ENCODE peak calls at places on chromosomes 11 and 22, in nine cellular contexts. One of them, this sample, is unnamed.

GRCh38 chr11:47551086-47551485 is 1.8 kb downstream of the CELF1 start:
- DNase-seq in psoas muscle: no peak
- DNase-seq in AG09319: no peak
- DNase-seq in heart right ventricle: no peak
- DNase-seq in GM12864: peak
- DNase-seq in brain microvascular endothelial cell: no peak
- DNase-seq in left ventricle myocardium inferior: no peak
- DNase-seq in AG04450: no peak
- DNase-seq in spleen: no peak
- DNase-seq in this sample: no peak

GRCh38 chr11:3086671-3087150 is 29.5 kb upstream of the CARS1 start:
- DNase-seq in psoas muscle: peak
- DNase-seq in AG09319: no peak
- DNase-seq in heart right ventricle: no peak
- DNase-seq in GM12864: no peak
- DNase-seq in brain microvascular endothelial cell: no peak
- DNase-seq in left ventricle myocardium inferior: no peak
- DNase-seq in AG04450: no peak
- DNase-seq in spleen: no peak
- DNase-seq in this sample: no peak

GRCh38 chr22:31081963-31082605 is 966 bp downstream of the SMTN start:
- DNase-seq in psoas muscle: no peak
- DNase-seq in AG09319: no peak
- DNase-seq in heart right ventricle: no peak
- DNase-seq in GM12864: no peak
- DNase-seq in brain microvascular endothelial cell: peak
- DNase-seq in left ventricle myocardium inferior: no peak
- DNase-seq in AG04450: no peak
- DNase-seq in spleen: no peak
- DNase-seq in this sample: no peak

GRCh38 chr11:125055107-125055715 is 7.9 kb upstream of the SLC37A2 start:
- DNase-seq in psoas muscle: no peak
- DNase-seq in AG09319: no peak
- DNase-seq in heart right ventricle: no peak
- DNase-seq in GM12864: no peak
- DNase-seq in brain microvascular endothelial cell: no peak
- DNase-seq in left ventricle myocardium inferior: no peak
- DNase-seq in AG04450: no peak
- DNase-seq in spleen: no peak
- DNase-seq in this sample: no peak

GRCh38 chr11:64566042-64566914 is 24.7 kb upstream of the SLC22A12 start:
- DNase-seq in psoas muscle: no peak
- DNase-seq in AG09319: no peak
- DNase-seq in heart right ventricle: peak
- DNase-seq in GM12864: no peak
- DNase-seq in brain microvascular endothelial cell: peak
- DNase-seq in left ventricle myocardium inferior: no peak
- DNase-seq in AG04450: peak
- DNase-seq in spleen: peak
- DNase-seq in this sample: no peak

GRCh38 chr11:48041877-48042698 is 61.7 kb downstream of the PTPRJ start:
- DNase-seq in psoas muscle: no peak
- DNase-seq in AG09319: no peak
- DNase-seq in heart right ventricle: no peak
- DNase-seq in GM12864: no peak
- DNase-seq in brain microvascular endothelial cell: no peak
- DNase-seq in left ventricle myocardium inferior: no peak
- DNase-seq in AG04450: no peak
- DNase-seq in spleen: no peak
- DNase-seq in this sample: no peak

GRCh38 chr22:21942407-21942895 is 10.2 kb downstream of the PPM1F start:
- DNase-seq in psoas muscle: peak
- DNase-seq in AG09319: peak
- DNase-seq in heart right ventricle: peak
- DNase-seq in GM12864: no peak
- DNase-seq in brain microvascular endothelial cell: peak
- DNase-seq in left ventricle myocardium inferior: peak
- DNase-seq in AG04450: peak
- DNase-seq in spleen: peak
- DNase-seq in this sample: no peak

GRCh38 chr22:49957826-49958461 is 2.6 kb upstream of the PIM3 start:
- DNase-seq in psoas muscle: peak
- DNase-seq in AG09319: no peak
- DNase-seq in heart right ventricle: no peak
- DNase-seq in GM12864: no peak
- DNase-seq in brain microvascular endothelial cell: no peak
- DNase-seq in left ventricle myocardium inferior: peak
- DNase-seq in AG04450: no peak
- DNase-seq in spleen: peak
- DNase-seq in this sample: no peak

GRCh38 chr22:50211147-50211546 is 10.3 kb downstream of the SELENOO start:
- DNase-seq in psoas muscle: no peak
- DNase-seq in AG09319: no peak
- DNase-seq in heart right ventricle: no peak
- DNase-seq in GM12864: no peak
- DNase-seq in brain microvascular endothelial cell: no peak
- DNase-seq in left ventricle myocardium inferior: no peak
- DNase-seq in AG04450: no peak
- DNase-seq in spleen: no peak
- DNase-seq in this sample: no peak

GRCh38 chr11:60706931-60707330 is 7.5 kb downstream of the MS4A8 start:
- DNase-seq in psoas muscle: no peak
- DNase-seq in AG09319: no peak
- DNase-seq in heart right ventricle: no peak
- DNase-seq in GM12864: no peak
- DNase-seq in brain microvascular endothelial cell: no peak
- DNase-seq in left ventricle myocardium inferior: no peak
- DNase-seq in AG04450: no peak
- DNase-seq in spleen: no peak
- DNase-seq in this sample: no peak

GRCh38 chr11:60705895-60706294 is 6.5 kb downstream of the MS4A8 start:
- DNase-seq in psoas muscle: no peak
- DNase-seq in AG09319: no peak
- DNase-seq in heart right ventricle: no peak
- DNase-seq in GM12864: no peak
- DNase-seq in brain microvascular endothelial cell: no peak
- DNase-seq in left ventricle myocardium inferior: no peak
- DNase-seq in AG04450: no peak
- DNase-seq in spleen: no peak
- DNase-seq in this sample: no peak

GRCh38 chr11:60711316-60711715 is 11.9 kb downstream of the MS4A8 start:
- DNase-seq in psoas muscle: no peak
- DNase-seq in AG09319: no peak
- DNase-seq in heart right ventricle: no peak
- DNase-seq in GM12864: no peak
- DNase-seq in brain microvascular endothelial cell: no peak
- DNase-seq in left ventricle myocardium inferior: no peak
- DNase-seq in AG04450: no peak
- DNase-seq in spleen: no peak
- DNase-seq in this sample: no peak

DNA sequence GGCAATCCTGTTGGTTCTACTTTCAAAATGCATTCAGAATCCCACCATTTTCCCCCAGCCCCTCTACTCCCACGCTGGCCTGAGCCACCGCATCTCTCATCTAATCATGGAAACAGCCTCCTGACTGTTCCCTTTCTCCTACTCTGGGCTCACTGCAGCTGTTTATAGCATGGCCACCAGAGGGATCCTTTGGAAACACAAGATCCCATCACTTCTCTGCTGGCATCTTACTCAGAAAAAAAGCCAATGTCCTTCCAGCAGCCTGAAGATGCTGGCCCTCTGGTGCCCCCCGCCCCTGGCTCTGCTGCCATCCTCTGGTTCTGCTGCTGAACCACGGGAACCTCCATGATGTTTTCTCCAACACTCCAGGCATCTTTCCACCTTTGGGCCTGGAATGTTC is 11.1 kb downstream of the MS4A8 start:
- DNase-seq in psoas muscle: no peak
- DNase-seq in AG09319: no peak
- DNase-seq in heart right ventricle: no peak
- DNase-seq in GM12864: no peak
- DNase-seq in brain microvascular endothelial cell: peak
- DNase-seq in left ventricle myocardium inferior: no peak
- DNase-seq in AG04450: no peak
- DNase-seq in spleen: no peak
- DNase-seq in this sample: no peak
- TF ChIP-seq CTCF in psoas muscle: no peak
- TF ChIP-seq CTCF in AG09319: no peak
- TF ChIP-seq CTCF in heart right ventricle: no peak
- TF ChIP-seq CTCF in GM12864: no peak
- TF ChIP-seq CTCF in brain microvascular endothelial cell: peak
- TF ChIP-seq CTCF in left ventricle myocardium inferior: no peak
- TF ChIP-seq CTCF in AG04450: peak
- TF ChIP-seq CTCF in spleen: no peak
- TF ChIP-seq CTCF in this sample: no peak

GRCh38 chr22:45977551-45978274 is 751 bp upstream of the WNT7B start:
- DNase-seq in psoas muscle: no peak
- DNase-seq in AG09319: no peak
- DNase-seq in heart right ventricle: no peak
- DNase-seq in GM12864: no peak
- DNase-seq in brain microvascular endothelial cell: no peak
- DNase-seq in left ventricle myocardium inferior: no peak
- DNase-seq in AG04450: no peak
- DNase-seq in spleen: no peak
- DNase-seq in this sample: no peak
- TF ChIP-seq CTCF in psoas muscle: no peak
- TF ChIP-seq CTCF in AG09319: no peak
- TF ChIP-seq CTCF in heart right ventricle: no peak
- TF ChIP-seq CTCF in GM12864: no peak
- TF ChIP-seq CTCF in brain microvascular endothelial cell: no peak
- TF ChIP-seq CTCF in left ventricle myocardium inferior: no peak
- TF ChIP-seq CTCF in AG04450: no peak
- TF ChIP-seq CTCF in spleen: no peak
- TF ChIP-seq CTCF in this sample: no peak

DNA sequence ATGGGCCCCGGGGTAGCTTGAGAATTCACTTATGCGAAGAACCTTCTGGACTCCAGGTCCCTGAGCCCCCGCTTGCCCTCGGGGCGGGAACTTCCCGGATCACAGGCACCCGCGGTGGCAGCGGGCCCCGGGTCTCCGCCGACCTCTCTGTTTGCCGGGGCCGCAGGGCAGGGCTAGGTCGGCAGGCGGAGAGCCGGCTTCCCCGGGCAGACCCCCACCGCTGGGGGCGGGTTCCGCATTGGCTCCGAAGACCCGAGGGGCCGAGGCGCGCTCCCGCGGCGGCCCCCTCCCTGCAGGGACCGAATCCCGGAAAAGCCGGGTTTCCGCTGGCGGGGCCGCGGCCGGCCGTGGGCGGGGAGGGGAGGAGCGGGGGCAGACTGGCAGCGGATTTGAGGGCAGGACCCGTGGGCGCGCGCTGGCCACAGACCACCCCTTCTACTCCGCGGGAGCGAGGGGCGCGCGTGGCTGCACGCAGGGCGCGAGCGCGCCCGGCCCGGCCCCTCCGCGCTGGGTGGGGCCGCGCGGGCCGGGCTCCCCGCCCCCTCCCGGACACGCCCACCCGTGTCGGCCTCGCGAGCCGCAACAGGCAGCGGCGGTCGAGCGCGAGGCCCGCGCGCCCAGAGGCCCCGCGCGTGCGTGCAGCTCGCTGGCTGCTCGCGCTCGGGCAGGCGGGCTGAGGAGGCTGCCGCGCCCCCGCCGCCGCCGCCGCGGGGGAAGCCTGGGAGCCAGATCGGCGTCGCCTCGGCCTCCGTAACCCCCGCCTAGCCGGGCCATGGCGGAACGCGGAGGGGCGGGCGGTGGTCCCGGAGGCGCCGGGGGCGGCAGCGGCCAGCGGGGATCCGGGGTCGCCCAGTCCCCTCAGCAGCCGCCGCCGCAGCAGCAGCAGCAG is at the start of gene PACS1:
- DNase-seq in psoas muscle: peak
- DNase-seq in AG09319: peak
- DNase-seq in heart right ventricle: peak
- DNase-seq in GM12864: no peak
- DNase-seq in brain microvascular endothelial cell: peak
- DNase-seq in left ventricle myocardium inferior: peak
- DNase-seq in AG04450: peak
- DNase-seq in spleen: peak
- DNase-seq in this sample: peak
- TF ChIP-seq CTCF in psoas muscle: no peak
- TF ChIP-seq CTCF in AG09319: no peak
- TF ChIP-seq CTCF in heart right ventricle: no peak
- TF ChIP-seq CTCF in GM12864: no peak
- TF ChIP-seq CTCF in brain microvascular endothelial cell: no peak
- TF ChIP-seq CTCF in left ventricle myocardium inferior: peak
- TF ChIP-seq CTCF in AG04450: no peak
- TF ChIP-seq CTCF in spleen: no peak
- TF ChIP-seq CTCF in this sample: no peak

GRCh38 chr22:26586556-26587325 is 3.2 kb downstream of the TPST2 start:
- DNase-seq in psoas muscle: no peak
- DNase-seq in AG09319: no peak
- DNase-seq in heart right ventricle: no peak
- DNase-seq in GM12864: no peak
- DNase-seq in brain microvascular endothelial cell: no peak
- DNase-seq in left ventricle myocardium inferior: peak
- DNase-seq in AG04450: no peak
- DNase-seq in spleen: peak
- DNase-seq in this sample: no peak

GRCh38 chr22:26584010-26584409 is 5.9 kb downstream of the TPST2 start:
- DNase-seq in psoas muscle: no peak
- DNase-seq in AG09319: no peak
- DNase-seq in heart right ventricle: no peak
- DNase-seq in GM12864: no peak
- DNase-seq in brain microvascular endothelial cell: no peak
- DNase-seq in left ventricle myocardium inferior: no peak
- DNase-seq in AG04450: no peak
- DNase-seq in spleen: peak
- DNase-seq in this sample: no peak

GRCh38 chr22:26581769-26582168 is 8.2 kb downstream of the TPST2 start:
- DNase-seq in psoas muscle: no peak
- DNase-seq in AG09319: no peak
- DNase-seq in heart right ventricle: no peak
- DNase-seq in GM12864: no peak
- DNase-seq in brain microvascular endothelial cell: no peak
- DNase-seq in left ventricle myocardium inferior: no peak
- DNase-seq in AG04450: no peak
- DNase-seq in spleen: peak
- DNase-seq in this sample: no peak

GRCh38 chr22:26587991-26588613 is 1.8 kb downstream of the TPST2 start:
- DNase-seq in psoas muscle: no peak
- DNase-seq in AG09319: no peak
- DNase-seq in heart right ventricle: no peak
- DNase-seq in GM12864: no peak
- DNase-seq in brain microvascular endothelial cell: peak
- DNase-seq in left ventricle myocardium inferior: no peak
- DNase-seq in AG04450: no peak
- DNase-seq in spleen: no peak
- DNase-seq in this sample: no peak

GRCh38 chr22:26585104-26585790 is 4.7 kb downstream of the TPST2 start:
- DNase-seq in psoas muscle: peak
- DNase-seq in AG09319: peak
- DNase-seq in heart right ventricle: peak
- DNase-seq in GM12864: no peak
- DNase-seq in brain microvascular endothelial cell: peak
- DNase-seq in left ventricle myocardium inferior: peak
- DNase-seq in AG04450: no peak
- DNase-seq in spleen: peak
- DNase-seq in this sample: no peak
- TF ChIP-seq CTCF in psoas muscle: no peak
- TF ChIP-seq CTCF in AG09319: peak
- TF ChIP-seq CTCF in heart right ventricle: peak
- TF ChIP-seq CTCF in GM12864: no peak
- TF ChIP-seq CTCF in brain microvascular endothelial cell: peak
- TF ChIP-seq CTCF in left ventricle myocardium inferior: peak
- TF ChIP-seq CTCF in AG04450: peak
- TF ChIP-seq CTCF in spleen: no peak
- TF ChIP-seq CTCF in this sample: no peak

This sample was measured in mesothelial cell of epicardium.